ENCODE peak calls at places on chromosomes 7 and 10, in five cellular contexts. F is coronary artery, O is AG04450, A is aorta, R is tibial nerve. W is an unnamed sample.

GRCh38 chr10:64365663-64366062 is 844.5 kb downstream of the REEP3 start:
- DNase-seq in O (no peak), F (no peak), R (no peak), A (no peak), W (no peak)

GRCh38 chr7:19619122-19619521 is 89.7 kb downstream of the POLR1F start:
- DNase-seq in F (no peak), R (no peak), A (no peak), O (no peak), W (no peak)

GRCh38 chr10:93573051-93573909 is 6.8 kb downstream of the FFAR4 start:
- DNase-seq in F (no peak), R (peak; percentile 15), O (no peak), A (peak; percentile 80), W (peak; percentile 59)

GRCh38 chr10:17171131-17171530 is 30.3 kb downstream of the TRDMT1 start:
- DNase-seq in O (no peak), R (no peak), F (no peak), A (no peak), W (no peak)

GRCh38 chr10:7507887-7508726 is 97.3 kb upstream of the SFMBT2 start:
- DNase-seq in F (no peak), O (no peak), A (no peak), R (no peak), W (no peak)

GRCh38 chr7:24727165-24728120 is 29.8 kb downstream of the GSDME start:
- DNase-seq in F (peak; percentile 62), A (no peak), R (no peak), O (no peak), W (peak; percentile 78)

GRCh38 chr7:129875745-129876411 is 76.9 kb downstream of the UBE2H start:
- DNase-seq in A (no peak), O (no peak), R (no peak), F (no peak), W (no peak)

GRCh38 chr7:43481905-43482678 is 100.8 kb upstream of the STK17A start:
- DNase-seq in F (no peak), R (no peak), A (no peak), O (no peak), W (no peak)

GRCh38 chr10:88926484-88927249 is 25.9 kb downstream of the ACTA2 start:
- DNase-seq in R (peak; percentile 57), O (peak; percentile 91), F (no peak), A (no peak), W (no peak)

GRCh38 chr10:75407296-75407715 is 5.7 kb upstream of the ZNF503 start:
- DNase-seq in F (no peak), A (no peak), R (no peak), O (no peak), W (no peak)

GRCh38 chr7:15461576-15461975 is 100.2 kb downstream of the AGMO start:
- DNase-seq in R (no peak), O (peak; percentile 77), A (no peak), F (no peak), W (no peak)

GRCh38 chr10:3904419-3904975 is 119.5 kb upstream of the KLF6 start:
- DNase-seq in O (no peak), R (no peak), A (no peak), F (no peak), W (no peak)

GRCh38 chr10:6135589-6136168 is 46.8 kb downstream of the RBM17 start:
- DNase-seq in O (no peak), F (no peak), R (no peak), A (no peak), W (no peak)

GRCh38 chr7:1362301-1362700 is 97.0 kb downstream of the MICALL2 start:
- DNase-seq in O (no peak), A (peak; percentile 21), F (no peak), R (no peak), W (no peak)

GRCh38 chr10:129605986-129606518 is 139.0 kb downstream of the MGMT start:
- DNase-seq in F (no peak), R (no peak), A (no peak), O (no peak), W (no peak)
- H3K4me3 ChIP-seq in F (no peak overlapping the region), R (no peak overlapping the region), A (no peak overlapping the region), O (no peak overlapping the region), W (no peak overlapping the region)

GRCh38 chr10:101071885-101072433 is 10.2 kb downstream of the KAZALD1 start:
- DNase-seq in R (no peak), F (no peak), A (no peak), O (no peak), W (no peak)
- H3K27ac ChIP-seq in R (no peak overlapping the region), F (no peak overlapping the region), A (no peak overlapping the region), O (no peak overlapping the region), W (no peak overlapping the region)

GRCh38 chr10:114821915-114822770 is 563 bp downstream of the FHIP2A start:
- DNase-seq in A (peak; percentile 49), R (peak; percentile 31), O (no peak), F (peak; percentile 76), W (peak; percentile 63)

GRCh38 chr10:114829160-114829909 is 7.8 kb downstream of the FHIP2A start:
- DNase-seq in A (no peak), F (no peak), R (no peak), O (no peak), W (no peak)

GRCh38 chr10:114822771-114823463 is 1.3 kb downstream of the FHIP2A start:
- DNase-seq in O (no peak), A (no peak), F (no peak), R (no peak), W (no peak)

GRCh38 chr10:114824396-114824795 is 2.8 kb downstream of the FHIP2A start:
- DNase-seq in F (no peak), O (no peak), A (no peak), R (no peak), W (no peak)

GRCh38 chr10:114825513-114826253 is 4.1 kb downstream of the FHIP2A start:
- DNase-seq in R (no peak), O (peak; percentile 56), F (no peak), A (no peak), W (no peak)
- H3K4me3 ChIP-seq in R (no peak overlapping the region), O (no peak overlapping the region), F (peak overlapping the region; percentile 27), A (no peak overlapping the region), W (no peak overlapping the region)

GRCh38 chr7:99137418-99138180 is 6.3 kb downstream of the SMURF1 start:
- DNase-seq in O (peak; percentile 79), A (no peak), R (no peak), F (no peak), W (no peak)
- H3K27ac ChIP-seq in O (peak overlapping the region; percentile 58), A (peak overlapping the region; percentile 37), R (peak overlapping the region; percentile 46), F (peak overlapping the region; percentile 17), W (peak overlapping the region; percentile 56)

W was measured in right cardiac atrium.